ENCODE peak calls at places on chromosome 15, in four cellular contexts. One of them, this sample, is unnamed.

GRCh38 chr15:40320409-40320808 is 3.1 kb upstream of the INAFM2 start:
- DNase-seq in heart left ventricle: no peak
- DNase-seq in left ventricle myocardium inferior: no peak
- DNase-seq in OCI-LY7: no peak
- DNase-seq in this sample: no peak

GRCh38 chr15:48702569-48703239 is 57.2 kb upstream of the FBN1 start:
- DNase-seq in heart left ventricle: no peak
- DNase-seq in left ventricle myocardium inferior: no peak
- DNase-seq in OCI-LY7: no peak
- DNase-seq in this sample: no peak

GRCh38 chr15:74240002-74240568 is 4.0 kb downstream of the CCDC33 start:
- DNase-seq in left ventricle myocardium inferior: peak; percentile 85
- DNase-seq in heart left ventricle: peak; percentile 91
- DNase-seq in OCI-LY7: no peak
- DNase-seq in this sample: peak; percentile 89

GRCh38 chr15:70432924-70433500 is 330.3 kb downstream of the UACA start:
- DNase-seq in left ventricle myocardium inferior: no peak
- DNase-seq in heart left ventricle: no peak
- DNase-seq in OCI-LY7: no peak
- DNase-seq in this sample: no peak

GRCh38 chr15:88324241-88325065 is 67.9 kb upstream of the NTRK3 start:
- DNase-seq in OCI-LY7: no peak
- DNase-seq in heart left ventricle: no peak
- DNase-seq in left ventricle myocardium inferior: no peak
- DNase-seq in this sample: no peak

GRCh38 chr15:63473999-63474809 is 30.2 kb upstream of the USP3 start:
- DNase-seq in left ventricle myocardium inferior: no peak
- DNase-seq in heart left ventricle: no peak
- DNase-seq in OCI-LY7: peak; percentile 76
- DNase-seq in this sample: peak; percentile 77

GRCh38 chr15:69165637-69166025 is 5.2 kb downstream of the GLCE start:
- DNase-seq in OCI-LY7: no peak
- DNase-seq in heart left ventricle: no peak
- DNase-seq in left ventricle myocardium inferior: no peak
- DNase-seq in this sample: no peak

GRCh38 chr15:63938486-63939061 is 104.8 kb upstream of the HERC1 start:
- DNase-seq in left ventricle myocardium inferior: no peak
- DNase-seq in OCI-LY7: no peak
- DNase-seq in heart left ventricle: no peak
- DNase-seq in this sample: no peak

GRCh38 chr15:89399390-89400120 is 64.9 kb upstream of the POLG start:
- DNase-seq in left ventricle myocardium inferior: no peak
- DNase-seq in OCI-LY7: no peak
- DNase-seq in heart left ventricle: no peak
- DNase-seq in this sample: peak; percentile 83

GRCh38 chr15:67947254-67948039 is 106.7 kb upstream of the PIAS1 start:
- DNase-seq in heart left ventricle: no peak
- DNase-seq in OCI-LY7: no peak
- DNase-seq in left ventricle myocardium inferior: no peak
- DNase-seq in this sample: no peak

GRCh38 chr15:63605816-63606215 is 8.6 kb downstream of the FBXL22 start:
- DNase-seq in left ventricle myocardium inferior: no peak
- DNase-seq in OCI-LY7: no peak
- DNase-seq in heart left ventricle: no peak
- DNase-seq in this sample: peak; percentile 86

GRCh38 chr15:40293905-40294895 is 11.3 kb upstream of the ANKRD63 start:
- DNase-seq in heart left ventricle: peak; percentile 52
- DNase-seq in OCI-LY7: no peak
- DNase-seq in left ventricle myocardium inferior: no peak
- DNase-seq in this sample: peak; percentile 47

GRCh38 chr15:77487479-77487861 is 66.8 kb downstream of the HMG20A start:
- DNase-seq in OCI-LY7: no peak
- DNase-seq in heart left ventricle: no peak
- DNase-seq in left ventricle myocardium inferior: no peak
- DNase-seq in this sample: no peak

GRCh38 chr15:89761929-89762328 is 10.9 kb upstream of the MESP1 start:
- DNase-seq in heart left ventricle: no peak
- DNase-seq in left ventricle myocardium inferior: no peak
- DNase-seq in OCI-LY7: no peak
- DNase-seq in this sample: peak; percentile 32

GRCh38 chr15:41022487-41023090 is 69.3 kb downstream of the CHAC1 start:
- DNase-seq in heart left ventricle: no peak
- DNase-seq in OCI-LY7: peak; percentile 55
- DNase-seq in left ventricle myocardium inferior: no peak
- DNase-seq in this sample: no peak

GRCh38 chr15:99486371-99487336 is 79.1 kb upstream of the MEF2A start:
- DNase-seq in heart left ventricle: peak; percentile 93
- DNase-seq in left ventricle myocardium inferior: peak; percentile 89
- DNase-seq in OCI-LY7: no peak
- DNase-seq in this sample: peak; percentile 89

GRCh38 chr15:77991029-77991406 is 86.5 kb downstream of the TBC1D2B start:
- DNase-seq in left ventricle myocardium inferior: no peak
- DNase-seq in heart left ventricle: no peak
- DNase-seq in OCI-LY7: no peak
- DNase-seq in this sample: peak; percentile 74

GRCh38 chr15:51731549-51732267 is 5.7 kb downstream of the LYSMD2 start:
- DNase-seq in OCI-LY7: peak; percentile 71
- DNase-seq in left ventricle myocardium inferior: no peak
- DNase-seq in heart left ventricle: no peak
- DNase-seq in this sample: no peak

GRCh38 chr15:101614001-101614585 is 38.1 kb downstream of the TM2D3 start:
- DNase-seq in left ventricle myocardium inferior: no peak
- DNase-seq in heart left ventricle: no peak
- DNase-seq in OCI-LY7: no peak
- DNase-seq in this sample: no peak

GRCh38 chr15:101611580-101612299 is 40.4 kb downstream of the TM2D3 start:
- DNase-seq in heart left ventricle: no peak
- DNase-seq in left ventricle myocardium inferior: no peak
- DNase-seq in OCI-LY7: no peak
- DNase-seq in this sample: no peak

GRCh38 chr15:101614761-101615160 is 37.4 kb downstream of the TM2D3 start:
- DNase-seq in heart left ventricle: no peak
- DNase-seq in left ventricle myocardium inferior: no peak
- DNase-seq in OCI-LY7: no peak
- DNase-seq in this sample: no peak

GRCh38 chr15:101612676-101613075 is 39.5 kb downstream of the TM2D3 start:
- DNase-seq in OCI-LY7: no peak
- DNase-seq in left ventricle myocardium inferior: no peak
- DNase-seq in heart left ventricle: no peak
- DNase-seq in this sample: no peak

DNA sequence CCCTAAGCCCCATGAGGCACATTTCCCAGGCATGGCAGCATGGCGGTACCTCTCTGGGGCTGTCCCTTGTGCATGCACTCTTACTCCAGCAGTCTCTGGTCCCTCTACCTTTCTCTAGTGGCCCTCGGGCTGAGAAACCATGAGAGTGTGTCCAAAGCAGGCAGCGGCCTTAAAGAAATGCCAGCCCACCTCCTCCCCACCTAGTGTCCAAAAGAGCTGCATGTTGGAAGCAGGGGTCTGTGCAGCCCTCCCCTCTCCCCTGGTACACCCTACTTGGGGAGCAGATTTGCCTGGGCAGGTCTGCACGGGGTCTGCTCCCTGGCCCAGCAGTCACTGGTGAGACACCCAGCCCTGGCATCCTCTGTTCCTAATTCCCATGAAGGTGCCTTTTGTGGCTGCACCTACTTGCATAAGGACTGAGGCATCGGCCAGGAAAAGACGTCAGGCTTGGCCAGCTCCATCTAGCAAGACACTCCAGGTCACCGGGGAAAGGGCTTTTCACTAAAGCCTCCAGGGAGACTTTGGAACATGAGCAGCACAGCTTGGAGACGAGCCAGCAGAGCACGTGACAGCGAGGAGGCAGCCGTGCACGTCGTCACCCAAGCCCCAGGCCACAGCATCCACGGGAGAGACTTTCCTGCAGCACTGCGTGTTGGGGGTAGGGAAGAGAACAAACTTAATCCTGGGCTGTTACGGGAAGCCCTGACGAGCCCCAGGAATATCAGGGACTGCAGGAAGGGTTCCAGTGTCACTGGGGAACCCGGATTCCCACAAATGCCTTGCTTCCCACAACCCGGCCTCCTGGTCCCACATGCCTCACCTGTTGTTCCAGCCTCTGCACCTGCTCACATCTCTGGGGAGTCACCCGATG is 38.8 kb downstream of the TM2D3 start:
- DNase-seq in heart left ventricle: peak; percentile 92
- DNase-seq in left ventricle myocardium inferior: peak; percentile 90
- DNase-seq in OCI-LY7: no peak
- DNase-seq in this sample: no peak
- H3K4me3 ChIP-seq in heart left ventricle: no peak overlapping the region
- H3K4me3 ChIP-seq in left ventricle myocardium inferior: no peak overlapping the region
- H3K4me3 ChIP-seq in OCI-LY7: no peak overlapping the region
- H3K4me3 ChIP-seq in this sample: no peak overlapping the region

GRCh38 chr15:42032376-42033213 is 11.8 kb upstream of the PLA2G4E start:
- DNase-seq in heart left ventricle: no peak
- DNase-seq in OCI-LY7: no peak
- DNase-seq in left ventricle myocardium inferior: no peak
- DNase-seq in this sample: no peak
- H3K4me1 ChIP-seq in heart left ventricle: peaks cover 10% of the 10 kb centered on the region
- H3K4me1 ChIP-seq in OCI-LY7: peaks cover 28% of the 10 kb centered on the region
- H3K4me1 ChIP-seq in left ventricle myocardium inferior: peaks cover 12% of the 10 kb centered on the region
- H3K4me1 ChIP-seq in this sample: peaks cover 5% of the 10 kb centered on the region

DNA sequence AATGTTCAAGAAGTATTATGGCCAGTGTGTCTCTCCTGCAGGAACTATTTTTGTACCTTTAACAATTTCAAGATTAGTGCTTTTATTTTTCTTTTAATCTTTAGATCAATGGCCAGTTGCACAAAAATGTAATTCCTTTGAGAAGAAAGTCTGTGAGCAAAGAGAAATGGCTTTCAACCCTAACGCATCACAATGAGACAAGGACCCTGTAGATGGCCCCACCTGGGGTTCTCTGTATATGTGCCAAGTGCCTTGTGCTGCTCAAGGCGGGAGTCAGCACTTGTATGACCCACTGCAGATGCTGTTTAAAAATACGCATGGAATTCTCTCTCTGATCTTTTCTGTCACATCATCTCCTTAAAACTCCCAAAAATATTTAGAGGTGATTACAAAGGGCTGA is 453.4 kb downstream of the OCA2 start:
- DNase-seq in OCI-LY7: no peak
- DNase-seq in heart left ventricle: no peak
- DNase-seq in left ventricle myocardium inferior: no peak
- DNase-seq in this sample: no peak
- TF ChIP-seq CTCF in OCI-LY7: no peak
- TF ChIP-seq CTCF in heart left ventricle: no peak
- TF ChIP-seq CTCF in left ventricle myocardium inferior: no peak
- TF ChIP-seq CTCF in this sample: no peak

GRCh38 chr15:66401130-66402021 is 14.7 kb downstream of the MAP2K1 start:
- DNase-seq in left ventricle myocardium inferior: no peak
- DNase-seq in heart left ventricle: no peak
- DNase-seq in OCI-LY7: peak; percentile 13
- DNase-seq in this sample: no peak
- H3K4me3 ChIP-seq in left ventricle myocardium inferior: no peak overlapping the region
- H3K4me3 ChIP-seq in heart left ventricle: no peak overlapping the region
- H3K4me3 ChIP-seq in OCI-LY7: peak overlapping the region; percentile 18
- H3K4me3 ChIP-seq in this sample: no peak overlapping the region

GRCh38 chr15:60576515-60576914 is 97.6 kb upstream of the ICE2 start:
- DNase-seq in left ventricle myocardium inferior: no peak
- DNase-seq in heart left ventricle: no peak
- DNase-seq in OCI-LY7: no peak
- DNase-seq in this sample: no peak
- H3K4me1 ChIP-seq in left ventricle myocardium inferior: peaks cover 63% of the 10 kb centered on the region
- H3K4me1 ChIP-seq in heart left ventricle: peaks cover 10% of the 10 kb centered on the region
- H3K4me1 ChIP-seq in OCI-LY7: peaks cover 12% of the 10 kb centered on the region
- H3K4me1 ChIP-seq in this sample: peaks cover 7% of the 10 kb centered on the region

GRCh38 chr15:80090041-80090440 is 30.6 kb downstream of the ZFAND6 start:
- DNase-seq in OCI-LY7: no peak
- DNase-seq in heart left ventricle: no peak
- DNase-seq in left ventricle myocardium inferior: no peak
- DNase-seq in this sample: no peak

GRCh38 chr15:80093854-80094418 is 34.5 kb downstream of the ZFAND6 start:
- DNase-seq in heart left ventricle: no peak
- DNase-seq in OCI-LY7: no peak
- DNase-seq in left ventricle myocardium inferior: peak; percentile 51
- DNase-seq in this sample: no peak

GRCh38 chr15:80087104-80087503 is 27.6 kb downstream of the ZFAND6 start:
- DNase-seq in heart left ventricle: no peak
- DNase-seq in left ventricle myocardium inferior: no peak
- DNase-seq in OCI-LY7: no peak
- DNase-seq in this sample: no peak

GRCh38 chr15:80095511-80095910 is 36.0 kb downstream of the ZFAND6 start:
- DNase-seq in heart left ventricle: no peak
- DNase-seq in left ventricle myocardium inferior: no peak
- DNase-seq in OCI-LY7: no peak
- DNase-seq in this sample: no peak

DNA sequence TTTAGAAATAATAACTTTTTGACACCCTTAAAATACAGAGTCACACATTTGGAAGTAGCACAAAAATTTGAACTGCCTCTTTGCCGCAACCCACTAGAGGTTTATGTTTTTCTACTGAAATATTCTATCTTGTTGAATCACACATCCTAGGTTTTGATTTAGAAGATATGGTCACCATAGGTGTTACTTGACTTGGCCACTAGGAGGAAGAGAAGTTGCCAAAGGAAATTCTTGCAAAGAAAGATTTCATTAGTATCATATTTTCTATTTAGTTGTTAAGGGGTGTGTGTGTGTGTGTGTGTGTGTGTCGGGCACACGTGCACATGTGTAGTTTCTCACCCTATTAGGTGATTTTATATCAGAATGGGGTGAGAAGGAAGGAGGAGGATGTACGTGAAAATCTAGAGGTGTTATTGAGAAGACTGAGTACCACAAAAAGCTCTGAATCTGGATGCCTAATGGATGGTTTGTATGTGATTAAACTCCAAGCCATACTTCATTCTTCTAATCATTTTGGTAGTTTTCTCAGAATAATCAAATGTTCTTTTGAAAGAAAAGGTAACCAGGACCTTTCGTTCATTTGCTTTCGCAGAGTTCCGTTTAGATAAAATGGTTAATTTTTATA is 31.5 kb downstream of the ZFAND6 start:
- DNase-seq in OCI-LY7: no peak
- DNase-seq in heart left ventricle: no peak
- DNase-seq in left ventricle myocardium inferior: no peak
- DNase-seq in this sample: no peak
- TF ChIP-seq CTCF in OCI-LY7: peak; percentile 74
- TF ChIP-seq CTCF in heart left ventricle: peak; percentile 28
- TF ChIP-seq CTCF in left ventricle myocardium inferior: no peak
- TF ChIP-seq CTCF in this sample: no peak

DNA sequence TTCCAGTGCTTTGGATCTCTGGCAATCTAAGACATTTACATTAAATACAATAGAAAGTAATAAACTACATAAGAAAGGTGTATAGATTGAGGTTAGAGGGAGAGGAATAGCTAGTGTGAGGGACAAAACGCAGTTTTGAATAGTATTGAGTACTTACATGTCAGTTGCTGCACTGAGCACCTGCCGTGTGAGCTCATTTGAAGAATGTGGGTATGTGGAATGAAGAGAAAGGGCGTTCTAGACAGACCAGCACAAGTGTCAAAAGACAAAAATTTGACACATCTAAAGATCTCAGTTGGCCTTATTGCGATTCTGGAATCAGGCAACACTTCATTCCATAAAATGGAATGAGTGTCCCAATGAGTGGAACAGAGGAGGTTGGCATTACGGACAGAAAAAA is 769 bp upstream of the ICE2 start:
- DNase-seq in left ventricle myocardium inferior: no peak
- DNase-seq in OCI-LY7: peak; percentile 10
- DNase-seq in heart left ventricle: no peak
- DNase-seq in this sample: no peak
- H3K4me3 ChIP-seq in left ventricle myocardium inferior: peak overlapping the region; percentile 92
- H3K4me3 ChIP-seq in OCI-LY7: peak overlapping the region; percentile 77
- H3K4me3 ChIP-seq in heart left ventricle: peak overlapping the region; percentile 79
- H3K4me3 ChIP-seq in this sample: peak overlapping the region; percentile 76